ENCODE peak calls at places on chromosomes 4 and X, in nine cellular contexts. A, Q, S, N, I, J, B, R and V are unnamed samples.
A peak's percentile ranks its signal among the peaks of the same experiment; 100 is the strongest.

GRCh38 chrX:7170903-7171302 is 22.9 kb upstream of the PUDP start:
- DNase-seq in Q (no peak), N (no peak), J (no peak), S (peak; percentile 27), I (peak; percentile 10), B (no peak), A (peak; percentile 37), R (no peak), V (peak; percentile 56)

GRCh38 chr4:142656178-142656577 is 189.9 kb downstream of the INPP4B start:
- DNase-seq in J (no peak), R (no peak), B (no peak), Q (no peak), N (no peak), I (peak; percentile 17), A (peak; percentile 15), S (peak; percentile 24), V (no peak)

GRCh38 chr4:85498068-85498733 is 23.3 kb downstream of the ARHGAP24 start:
- DNase-seq in J (peak; percentile 42), N (no peak), R (no peak), S (peak; percentile 65), I (peak; percentile 50), Q (peak; percentile 91), B (no peak), A (no peak), V (no peak)

GRCh38 chrX:150489359-150490015 is 78.9 kb upstream of the MTM1 start:
- DNase-seq in J (no peak), A (no peak), R (no peak), I (no peak), S (peak; percentile 21), N (no peak), Q (no peak), B (no peak), V (no peak)

GRCh38 chrX:37662181-37662580 is 23.4 kb upstream of the XK start:
- DNase-seq in N (no peak), B (no peak), R (no peak), J (no peak), I (no peak), Q (no peak), S (no peak), A (no peak), V (no peak)

GRCh38 chrX:123513585-123514278 is 219.1 kb downstream of the THOC2 start:
- DNase-seq in Q (no peak), S (no peak), N (no peak), R (no peak), I (no peak), A (no peak), B (no peak), J (no peak), V (no peak)

GRCh38 chr4:124903995-124904722 is 191.6 kb upstream of the ANKRD50 start:
- DNase-seq in Q (peak; percentile 43), B (no peak), I (peak; percentile 26), A (no peak), J (peak; percentile 22), R (no peak), S (peak; percentile 67), N (no peak), V (no peak)

GRCh38 chrX:24026403-24026801 is 584 bp downstream of the KLHL15 start:
- DNase-seq in N (no peak), I (no peak), B (no peak), R (no peak), A (no peak), J (no peak), Q (no peak), S (peak; percentile 20), V (no peak)

GRCh38 chr4:14529653-14530052 is 472.6 kb upstream of the CPEB2 start:
- DNase-seq in S (peak; percentile 2), J (no peak), B (no peak), Q (no peak), R (no peak), I (no peak), N (no peak), A (no peak), V (no peak)

GRCh38 chr4:82429728-82430192 is 502 bp downstream of the HNRNPDL start:
- DNase-seq in R (no peak), Q (no peak), N (no peak), A (peak; percentile 63), J (peak; percentile 56), S (peak; percentile 49), I (no peak), B (no peak), V (peak; percentile 61)

GRCh38 chr4:25223770-25224375 is 10.0 kb upstream of the PI4K2B start:
- DNase-seq in I (peak; percentile 18), B (no peak), J (no peak), R (peak; percentile 9), N (no peak), Q (peak; percentile 16), S (peak; percentile 57), A (peak; percentile 49), V (no peak)

GRCh38 chr4:4461850-4462249 is 74.9 kb downstream of the NSG1 start:
- DNase-seq in B (no peak), J (no peak), S (no peak), Q (no peak), N (no peak), I (no peak), R (no peak), A (no peak), V (no peak)

GRCh38 chr4:40661803-40662202 is 32.1 kb upstream of the RBM47 start:
- DNase-seq in J (no peak), I (no peak), B (no peak), A (no peak), Q (no peak), R (no peak), N (no peak), S (no peak), V (no peak)

GRCh38 chrX:39818071-39818470 is 279.7 kb downstream of the BCOR start:
- DNase-seq in Q (no peak), S (no peak), A (no peak), N (no peak), J (no peak), I (no peak), R (no peak), B (no peak), V (no peak)

GRCh38 chr4:163251204-163251603 is 81.2 kb downstream of the NPY1R start:
- DNase-seq in S (no peak), N (no peak), A (no peak), I (no peak), B (no peak), Q (no peak), R (no peak), J (no peak), V (no peak)

GRCh38 chrX:84475101-84475500 is 27.2 kb downstream of the HDX start:
- DNase-seq in A (no peak), B (no peak), I (no peak), R (no peak), J (no peak), N (no peak), S (no peak), Q (no peak), V (no peak)

DNA sequence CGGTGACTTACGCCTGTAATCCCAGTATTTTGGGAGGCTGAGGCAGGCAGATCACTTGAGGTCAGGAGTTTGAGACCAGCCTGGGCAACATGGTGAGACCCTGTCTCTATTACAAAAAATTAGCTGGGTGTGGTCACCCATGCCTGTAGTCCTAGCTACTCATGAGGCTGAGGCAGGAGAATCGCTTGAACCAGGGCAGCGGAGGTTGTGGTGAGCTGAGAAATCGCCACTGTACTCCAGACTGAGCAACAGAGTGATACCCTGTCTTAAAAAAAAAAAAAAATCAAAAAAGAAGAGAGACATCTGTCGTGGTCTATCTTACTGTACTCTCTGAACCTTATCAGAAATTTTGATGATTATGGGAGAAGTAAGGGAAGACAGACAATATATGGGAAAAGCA is 144.3 kb downstream of the CAMK2D start:
- DNase-seq in J (no peak), A (no peak), B (no peak), S (no peak), Q (no peak), R (no peak), I (no peak), N (no peak), V (no peak)
- TF ChIP-seq CTCF in J (no peak), A (no peak), B (no peak), S (no peak), Q (no peak), R (no peak), I (no peak), N (no peak), V (no peak)

DNA sequence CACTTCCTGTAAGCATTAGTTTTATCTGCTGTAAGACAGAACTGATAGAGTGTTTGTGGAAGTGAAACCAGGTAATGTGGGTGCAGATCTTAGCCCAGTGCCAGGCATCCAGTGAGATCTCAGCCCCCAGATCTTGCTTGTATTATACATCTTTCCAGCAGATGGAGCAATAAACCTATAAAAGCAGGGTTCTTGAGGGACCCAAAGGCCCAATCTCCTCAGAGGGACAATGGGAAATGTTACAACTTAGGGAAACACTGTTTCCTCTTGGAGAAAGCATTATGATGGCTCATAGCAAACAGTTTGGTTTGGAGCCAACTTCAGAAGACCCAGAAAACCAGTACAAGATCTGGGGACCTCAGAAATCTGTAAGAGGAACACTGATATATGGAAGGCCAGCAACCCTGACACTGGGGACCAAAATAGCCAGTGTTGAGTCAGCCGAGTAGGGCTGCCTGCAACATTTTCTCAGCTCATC is 206.3 kb downstream of the SLC7A11 start:
- DNase-seq in J (no peak), R (no peak), S (peak; percentile 86), N (no peak), Q (peak; percentile 73), I (peak; percentile 28), B (no peak), A (no peak), V (peak; percentile 49)
- TF ChIP-seq CTCF in J (no peak), R (peak; percentile 71), S (peak; percentile 61), N (peak; percentile 59), Q (peak; percentile 76), I (peak; percentile 56), B (no peak), A (peak; percentile 25), V (peak; percentile 49)

GRCh38 chr4:8319061-8319460 is 49.5 kb downstream of the HTRA3 start:
- DNase-seq in J (peak; percentile 6), Q (no peak), S (no peak), A (no peak), B (peak; percentile 21), R (no peak), I (no peak), N (no peak), V (no peak)
- TF ChIP-seq CTCF in J (no peak), Q (no peak), S (no peak), A (no peak), B (no peak), R (no peak), I (no peak), N (no peak), V (no peak)

GRCh38 chrX:3250946-3251345 is 95.5 kb downstream of the MXRA5 start:
- DNase-seq in B (no peak), A (no peak), J (no peak), N (no peak), S (peak; percentile 27), Q (peak; percentile 39), R (no peak), I (no peak), V (no peak)

GRCh38 chrX:3244203-3244743 is 102.2 kb downstream of the MXRA5 start:
- DNase-seq in J (no peak), R (no peak), A (no peak), Q (peak; percentile 84), I (no peak), N (no peak), B (no peak), S (peak; percentile 82), V (no peak)

DNA sequence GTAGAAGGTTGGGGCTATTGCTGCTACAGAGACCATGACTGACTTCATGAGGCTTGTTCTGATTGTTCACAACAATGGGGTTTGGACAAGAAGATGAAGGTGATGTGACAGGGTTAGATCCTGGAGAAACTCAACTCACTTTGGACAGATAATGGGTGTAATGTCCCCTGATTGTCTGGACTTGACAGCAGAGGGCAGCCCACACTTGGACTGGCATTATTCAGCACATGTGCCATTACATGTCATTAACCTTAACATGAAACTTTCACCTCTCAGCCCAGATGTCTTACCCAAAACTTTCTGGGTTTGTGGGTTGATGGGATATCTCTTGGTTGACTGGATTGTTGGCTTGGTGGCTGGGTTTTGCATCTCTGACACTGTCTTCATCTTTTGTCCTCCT is 101.5 kb downstream of the MXRA5 start:
- DNase-seq in B (no peak), S (peak; percentile 10), I (peak; percentile 7), Q (no peak), R (no peak), N (no peak), A (no peak), J (no peak), V (no peak)
- TF ChIP-seq CTCF in B (no peak), S (no peak), I (no peak), Q (peak; percentile 16), R (no peak), N (no peak), A (no peak), J (no peak), V (no peak)